ENCODE peak calls at places on chromosomes 3 and 15, in six cellular contexts. Y is H54, I is stomach, F is endothelial cell, G is IMR-90, V is KBM-7. E is an unnamed sample.

GRCh38 chr3:78641703-78642102 is 1126.1 kb downstream of the ROBO1 start:
- DNase-seq in I (no peak), Y (no peak), G (no peak), V (no peak), F (no peak), E (no peak)

GRCh38 chr3:132785292-132785691 is 63.1 kb upstream of the NPHP3 start:
- DNase-seq in F (no peak), V (no peak), Y (no peak), I (no peak), G (no peak), E (no peak)

GRCh38 chr3:66825421-66825820 is 172.7 kb upstream of the KBTBD8 start:
- DNase-seq in Y (no peak), I (no peak), G (no peak), F (no peak), V (no peak), E (no peak)

GRCh38 chr3:48826451-48826850 is 21.2 kb downstream of the PRKAR2A start:
- DNase-seq in G (peak), V (no peak), F (no peak), Y (no peak), I (no peak), E (peak)

GRCh38 chr3:114093596-114093995 is 37.1 kb downstream of the QTRT2 start:
- DNase-seq in F (no peak), V (peak), Y (peak), I (peak), G (peak), E (peak)

GRCh38 chr3:184786271-184787010 is 25.5 kb upstream of the VPS8 start:
- DNase-seq in G (peak), V (peak), I (no peak), F (no peak), Y (peak), E (peak)

GRCh38 chr3:175564335-175564734 is 705.2 kb downstream of the NAALADL2 start:
- DNase-seq in I (no peak), V (no peak), Y (no peak), G (peak), F (no peak), E (no peak)

GRCh38 chr3:188529228-188529627 is 375.3 kb downstream of the LPP start:
- DNase-seq in F (no peak), V (no peak), Y (no peak), I (no peak), G (peak), E (peak)

GRCh38 chr3:126755866-126756265 is 51.8 kb downstream of the CHCHD6 start:
- DNase-seq in G (no peak), V (no peak), Y (no peak), I (no peak), F (no peak), E (no peak)

GRCh38 chr3:20060924-20061323 is 20.7 kb downstream of the KAT2B start:
- DNase-seq in Y (no peak), F (no peak), V (peak), I (no peak), G (peak), E (no peak)

GRCh38 chr3:177538064-177538742 is 340.9 kb upstream of the TBL1XR1 start:
- DNase-seq in Y (no peak), I (no peak), F (no peak), V (no peak), G (peak), E (peak)

GRCh38 chr3:8660271-8660731 is 15.7 kb upstream of the SSUH2 start:
- DNase-seq in F (no peak), G (peak), I (peak), V (no peak), Y (no peak), E (peak)

GRCh38 chr15:66619152-66619903 is 53.5 kb upstream of the LCTL start:
- DNase-seq in V (peak), I (peak), F (peak), G (peak), Y (peak), E (peak)

GRCh38 chr3:160133757-160134156 is 91.5 kb upstream of the C3orf80 start:
- DNase-seq in Y (peak), V (peak), F (peak), G (no peak), I (no peak), E (peak)

GRCh38 chr15:32855942-32856341 is 138.1 kb downstream of the GREM1 start:
- DNase-seq in F (no peak), I (no peak), V (no peak), G (peak), Y (peak), E (peak)

GRCh38 chr15:88257311-88257901 is 867 bp upstream of the NTRK3 start:
- DNase-seq in Y (no peak), F (peak), I (no peak), V (no peak), G (no peak), E (peak)

GRCh38 chr3:123880998-123881561 is 3.1 kb downstream of the MYLK start:
- DNase-seq in F (peak), I (no peak), V (peak), Y (peak), G (peak), E (peak)

GRCh38 chr15:73955851-73956250 is 29.6 kb downstream of the LOXL1 start:
- DNase-seq in I (no peak), F (no peak), G (no peak), V (no peak), Y (no peak), E (peak)

GRCh38 chr3:48186993-48187578 is 1.1 kb downstream of the CDC25A start:
- DNase-seq in Y (no peak), F (no peak), I (no peak), V (peak), G (peak), E (no peak)

GRCh38 chr3:8888296-8888915 is 74.9 kb downstream of the RAD18 start:
- DNase-seq in F (no peak), I (no peak), V (no peak), Y (no peak), G (peak), E (no peak)

GRCh38 chr15:72174551-72175165 is 22.9 kb downstream of the GRAMD2A start:
- DNase-seq in Y (no peak), V (no peak), I (no peak), F (no peak), G (no peak), E (peak)

GRCh38 chr3:185460719-185461350 is 38.0 kb downstream of the TMEM41A start:
- DNase-seq in G (peak), V (peak), I (no peak), Y (peak), F (no peak), E (peak)

GRCh38 chr3:127475364-127475763 is 115.2 kb downstream of the TPRA1 start:
- DNase-seq in I (no peak), G (no peak), F (no peak), V (no peak), Y (no peak), E (no peak)

GRCh38 chr15:64149424-64150235 is 1.9 kb upstream of the SNX22 start:
- DNase-seq in V (peak), F (no peak), Y (no peak), I (no peak), G (no peak), E (no peak)

GRCh38 chr3:18100126-18100525 is 325.0 kb downstream of the SATB1 start:
- DNase-seq in G (peak), V (no peak), Y (no peak), I (no peak), F (no peak), E (no peak)

GRCh38 chr15:22735781-22736180 is 50.7 kb upstream of the NIPA1 start:
- DNase-seq in G (peak), Y (no peak), V (no peak), I (no peak), F (no peak), E (no peak)

GRCh38 chr15:41332788-41333527 is at the start of gene NUSAP1:
- DNase-seq in V (no peak), I (no peak), F (no peak), Y (no peak), G (no peak), E (no peak)

GRCh38 chr3:184636774-184637316 is 75.0 kb downstream of the MAGEF1 start:
- DNase-seq in Y (peak), I (peak), V (peak), G (peak), F (no peak), E (peak)

GRCh38 chr3:127417709-127418559 is 130.1 kb upstream of the PRR20G start:
- DNase-seq in I (no peak), F (no peak), G (no peak), V (no peak), Y (no peak), E (no peak)

GRCh38 chr15:91572110-91572509 is 281.4 kb upstream of the SLCO3A1 start:
- DNase-seq in Y (no peak), I (peak), F (no peak), G (peak), V (no peak), E (no peak)

GRCh38 chr15:90664650-90665287 is 52.4 kb upstream of the BLM start:
- DNase-seq in V (no peak), G (peak), I (no peak), Y (no peak), F (peak), E (peak)

GRCh38 chr3:102790742-102791141 is 355.9 kb downstream of the ZPLD1 start:
- DNase-seq in V (no peak), G (peak), I (no peak), Y (no peak), F (no peak), E (no peak)

GRCh38 chr3:14538451-14539088 is 1.6 kb downstream of the GRIP2 start:
- DNase-seq in G (no peak), V (no peak), F (no peak), I (no peak), Y (no peak), E (peak)

GRCh38 chr3:6528951-6529350 is 332.0 kb upstream of the GRM7 start:
- DNase-seq in G (no peak), Y (no peak), F (no peak), I (no peak), V (no peak), E (no peak)

GRCh38 chr15:88465633-88466219 is 1.5 kb downstream of the MRPL46 start:
- DNase-seq in F (no peak), Y (no peak), G (peak), I (no peak), V (peak), E (no peak)

GRCh38 chr3:72487078-72487765 is 361.0 kb downstream of the SHQ1 start:
- DNase-seq in F (no peak), V (peak), Y (peak), I (peak), G (peak), E (peak)

GRCh38 chr3:15331606-15332404 is 581 bp downstream of the SH3BP5 start:
- DNase-seq in I (peak), V (peak), G (peak), Y (peak), F (peak), E (peak)

GRCh38 chr3:97278506-97278905 is 464.1 kb downstream of the EPHA6 start:
- DNase-seq in F (no peak), V (no peak), Y (no peak), I (no peak), G (no peak), E (no peak)

E was measured in osteoblast.